ENCODE peak calls at places on chromosomes 6 and 20, in six cellular contexts. B is GM23338, E is epithelial cell of esophagus, L is AG04449, X is foreskin fibroblast, P is cardiac fibroblast. U is an unnamed sample.
A peak's percentile ranks its signal among the peaks of the same experiment; 100 is the strongest.

GRCh38 chr6:27208042-27208441 is 39.5 kb upstream of the PRSS16 start:
- DNase-seq in B (peak; percentile 53), E (no peak), L (no peak), X (no peak), P (no peak), U (no peak)

GRCh38 chr6:819122-819521 is 126.2 kb upstream of the EXOC2 start:
- DNase-seq in B (no peak), E (no peak), L (no peak), X (no peak), P (no peak), U (no peak)

GRCh38 chr6:705047-705446 is 12.1 kb upstream of the EXOC2 start:
- DNase-seq in B (no peak), E (no peak), L (no peak), X (no peak), P (no peak), U (no peak)

GRCh38 chr20:774016-774679 is 5.8 kb upstream of the SLC52A3 start:
- DNase-seq in B (no peak), E (no peak), L (no peak), X (no peak), P (no peak), U (no peak)

GRCh38 chr6:134909701-134910595 is 40.0 kb downstream of the ALDH8A1 start:
- DNase-seq in B (no peak), E (no peak), L (no peak), X (peak; percentile 17), P (peak; percentile 28), U (no peak)

GRCh38 chr6:22194188-22194921 is 102.5 kb downstream of the PRL start:
- DNase-seq in B (no peak), E (peak; percentile 13), L (peak; percentile 19), X (no peak), P (peak; percentile 49), U (no peak)

GRCh38 chr6:149567194-149567586 is 1.0 kb downstream of the GINM1 start:
- DNase-seq in B (no peak), E (no peak), L (no peak), X (no peak), P (no peak), U (no peak)

GRCh38 chr6:138653435-138653834 is 120.1 kb upstream of the CCDC28A start:
- DNase-seq in B (no peak), E (no peak), L (no peak), X (no peak), P (no peak), U (no peak)

GRCh38 chr20:44911264-44911921 is 1.5 kb downstream of the PABPC1L start:
- DNase-seq in B (peak; percentile 88), E (peak; percentile 57), L (no peak), X (peak; percentile 66), P (peak; percentile 52), U (no peak)

GRCh38 chr20:17614176-17614811 is 44.4 kb downstream of the DSTN start:
- DNase-seq in B (peak; percentile 29), E (peak; percentile 49), L (no peak), X (peak; percentile 83), P (peak; percentile 57), U (no peak)

GRCh38 chr6:18362058-18362561 is 25.0 kb upstream of the RNF144B start:
- DNase-seq in B (no peak), E (peak; percentile 94), L (peak; percentile 92), X (peak; percentile 88), P (peak; percentile 92), U (peak; percentile 82)

GRCh38 chr6:21915707-21916399 is 322.3 kb downstream of the SOX4 start:
- DNase-seq in B (no peak), E (peak; percentile 61), L (peak; percentile 37), X (peak; percentile 31), P (peak; percentile 36), U (no peak)

GRCh38 chr20:21340991-21341722 is 38.0 kb downstream of the XRN2 start:
- DNase-seq in B (no peak), E (no peak), L (no peak), X (no peak), P (no peak), U (no peak)

GRCh38 chr6:46002264-46002663 is 13.4 kb downstream of the CLIC5 start:
- DNase-seq in B (no peak), E (no peak), L (no peak), X (no peak), P (no peak), U (no peak)

GRCh38 chr6:87436435-87436834 is 28.7 kb downstream of the CFAP206 start:
- DNase-seq in B (peak; percentile 83), E (peak; percentile 80), L (no peak), X (peak; percentile 68), P (peak; percentile 75), U (peak; percentile 17)

GRCh38 chr6:128882991-128883571 is at the start of gene LAMA2:
- DNase-seq in B (peak; percentile 85), E (peak; percentile 19), L (no peak), X (peak; percentile 84), P (peak; percentile 76), U (peak; percentile 49)

GRCh38 chr6:161268526-161269210 is 5.2 kb downstream of the AGPAT4 start:
- DNase-seq in B (peak; percentile 14), E (no peak), L (no peak), X (no peak), P (no peak), U (no peak)

GRCh38 chr6:30060634-30060981 is 457 bp upstream of the POLR1H start:
- DNase-seq in B (peak; percentile 50), E (peak; percentile 26), L (no peak), X (peak; percentile 60), P (peak; percentile 51), U (no peak)

GRCh38 chr6:152642578-152643375 is 5.6 kb upstream of the SYNE1 start:
- DNase-seq in B (peak; percentile 87), E (peak; percentile 78), L (no peak), X (peak; percentile 70), P (peak; percentile 79), U (peak; percentile 31)

GRCh38 chr20:46955601-46956556 is 61.2 kb downstream of the EYA2 start:
- DNase-seq in B (no peak), E (no peak), L (no peak), X (no peak), P (no peak), U (no peak)

GRCh38 chr20:40683221-40683893 is 5.7 kb downstream of the MAFB start:
- DNase-seq in B (peak; percentile 65), E (peak; percentile 70), L (no peak), X (no peak), P (peak; percentile 19), U (no peak)

GRCh38 chr20:61968036-61968810 is 97.5 kb downstream of the TAF4 start:
- DNase-seq in B (no peak), E (no peak), L (no peak), X (no peak), P (no peak), U (no peak)

GRCh38 chr20:50053790-50054547 is 59.0 kb downstream of the UBE2V1 start:
- DNase-seq in B (no peak), E (no peak), L (no peak), X (no peak), P (no peak), U (no peak)

GRCh38 chr20:58755751-58756524 is 63.3 kb downstream of the NPEPL1 start:
- DNase-seq in B (no peak), E (no peak), L (no peak), X (no peak), P (no peak), U (no peak)

DNA sequence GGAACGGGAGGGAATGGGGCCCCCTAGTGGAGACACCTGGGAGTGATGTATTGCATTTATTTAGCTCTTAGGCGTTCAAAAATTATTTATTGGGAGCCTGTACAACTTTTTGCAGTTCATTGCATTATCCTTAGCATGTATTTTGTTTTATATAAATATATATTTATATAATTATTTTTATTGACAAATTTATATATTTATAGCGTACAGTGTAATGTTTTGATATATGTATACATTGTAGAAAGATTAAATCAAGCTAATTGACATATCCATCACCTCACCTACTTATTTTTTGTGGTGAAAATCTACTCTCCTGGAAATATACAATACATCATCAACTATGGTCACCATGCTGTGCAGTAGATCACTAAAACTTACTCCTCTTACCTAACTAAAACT is 975 bp downstream of the SIRT5 start:
- DNase-seq in B (no peak), E (no peak), L (no peak), X (no peak), P (no peak), U (no peak)
- TF ChIP-seq CTCF in B (peak; percentile 81), E (peak; percentile 76), L (peak; percentile 57), X (peak; percentile 76), P (peak; percentile 71), U (no peak)

GRCh38 chr6:81758221-81758620 is 5.7 kb upstream of the TENT5A start:
- DNase-seq in B (no peak), E (no peak), L (no peak), X (no peak), P (no peak), U (no peak)
- H3K4me3 ChIP-seq in B (no peak overlapping the region), E (no peak overlapping the region), L (no peak overlapping the region), X (no peak overlapping the region), P (no peak overlapping the region), U (no peak overlapping the region)

GRCh38 chr6:155335265-155335664 is 21.0 kb upstream of the TFB1M start:
- DNase-seq in B (no peak), E (no peak), L (no peak), X (no peak), P (no peak), U (no peak)

GRCh38 chr6:155344341-155345006 is 30.2 kb upstream of the TFB1M start:
- DNase-seq in B (no peak), E (no peak), L (no peak), X (no peak), P (no peak), U (no peak)

GRCh38 chr6:155341130-155341828 is 27.0 kb upstream of the TFB1M start:
- DNase-seq in B (no peak), E (no peak), L (no peak), X (peak; percentile 10), P (peak; percentile 90), U (peak; percentile 44)

GRCh38 chr6:155340464-155341129 is 26.3 kb upstream of the TFB1M start:
- DNase-seq in B (peak; percentile 52), E (peak; percentile 36), L (no peak), X (peak; percentile 54), P (peak; percentile 88), U (peak; percentile 35)
- TF ChIP-seq CTCF in B (peak; percentile 84), E (peak; percentile 34), L (peak; percentile 66), X (peak; percentile 71), P (peak; percentile 78), U (peak; percentile 93)

GRCh38 chr20:31968299-31969126 is 562 bp downstream of the XKR7 start:
- DNase-seq in B (peak; percentile 97), E (peak; percentile 72), L (no peak), X (peak; percentile 79), P (peak; percentile 58), U (no peak)
- H3K4me3 ChIP-seq in B (peak overlapping the region; percentile 98), E (no peak overlapping the region), L (no peak overlapping the region), X (no peak overlapping the region), P (no peak overlapping the region), U (no peak overlapping the region)

GRCh38 chr20:38935285-38935684 is 9.1 kb downstream of the FAM83D start:
- DNase-seq in B (no peak), E (peak; percentile 55), L (no peak), X (peak; percentile 45), P (peak; percentile 58), U (no peak)
- TF ChIP-seq CTCF in B (peak; percentile 39), E (peak; percentile 40), L (no peak), X (peak; percentile 27), P (peak; percentile 30), U (peak; percentile 19)

GRCh38 chr20:9508696-9509178 is 5.7 kb upstream of the LAMP5 start:
- DNase-seq in B (peak; percentile 66), E (no peak), L (no peak), X (no peak), P (no peak), U (no peak)
- H3K4me3 ChIP-seq in B (peak overlapping the region; percentile 52), E (no peak overlapping the region), L (no peak overlapping the region), X (no peak overlapping the region), P (no peak overlapping the region), U (no peak overlapping the region)

U was measured in AG09309.